ENCODE peak calls at places on chromosome 5, in nine cellular contexts. N is left cardiac atrium; I is DMS153; D is NCI-H2081 treated with DMSO at 0.1 percent for 48 hours; J is stimulated activated CD8-positive, alpha-beta memory T cell treated with anti-CD3 and anti-CD28 coated beads, Interleukin-12 subunit alpha, Interleukin-12 subunit beta, amount 100 ng/mL, for 1 hour; W is activated CD8-positive, alpha-beta memory T cell treated with anti-CD3 and anti-CD28 coated beads, Interleukin-2, amount 10 ng/mL, durations not matched to agents 7 days and 5 days; L is adrenal gland; B is psoas muscle; F is AG08396. O is an unnamed sample.

GRCh38 chr5:168552146-168552545 is 23.0 kb downstream of the FBLL1 start:
- DNase-seq in N (no peak), I (no peak), D (no peak), J (no peak), W (no peak), L (no peak), B (no peak), F (peak), O (no peak)

GRCh38 chr5:89566340-89566739 is 683.4 kb upstream of the MEF2C start:
- DNase-seq in N (no peak), I (no peak), D (no peak), J (no peak), W (no peak), L (no peak), B (no peak), F (no peak), O (no peak)

GRCh38 chr5:95244479-95244878 is 40.4 kb downstream of the MCTP1 start:
- DNase-seq in N (no peak), I (peak), D (no peak), J (no peak), W (no peak), L (no peak), B (no peak), F (no peak), O (no peak)

GRCh38 chr5:173497685-173498084 is 118.8 kb downstream of the BOD1 start:
- DNase-seq in N (no peak), I (no peak), D (no peak), J (no peak), W (no peak), L (no peak), B (no peak), F (no peak), O (peak)

GRCh38 chr5:143923634-143924265 is 111.8 kb downstream of the HMHB1 start:
- DNase-seq in N (no peak), I (no peak), D (no peak), J (no peak), W (no peak), L (no peak), B (no peak), F (no peak), O (no peak)

GRCh38 chr5:178624626-178625546 is 2.0 kb downstream of the CLK4 start:
- DNase-seq in N (no peak), I (no peak), D (no peak), J (no peak), W (no peak), L (no peak), B (no peak), F (no peak), O (no peak)

GRCh38 chr5:150640311-150641005 is at the start of gene SYNPO:
- DNase-seq in N (peak), I (no peak), D (no peak), J (no peak), W (no peak), L (peak), B (peak), F (peak), O (peak)

GRCh38 chr5:126852104-126852531 is 75.2 kb downstream of the LMNB1 start:
- DNase-seq in N (no peak), I (no peak), D (no peak), J (no peak), W (no peak), L (no peak), B (no peak), F (no peak), O (no peak)

GRCh38 chr5:108255468-108255867 is 126.4 kb downstream of the FBXL17 start:
- DNase-seq in N (no peak), I (no peak), D (no peak), J (no peak), W (no peak), L (no peak), B (no peak), F (no peak), O (no peak)

GRCh38 chr5:167726641-167727040 is 564.8 kb upstream of the WWC1 start:
- DNase-seq in N (no peak), I (no peak), D (no peak), J (no peak), W (no peak), L (no peak), B (no peak), F (no peak), O (no peak)

GRCh38 chr5:81303563-81303962 is 2.2 kb downstream of the ZCCHC9 start:
- DNase-seq in N (no peak), I (no peak), D (no peak), J (no peak), W (no peak), L (no peak), B (no peak), F (peak), O (no peak)

GRCh38 chr5:168295574-168296201 is 4.2 kb downstream of the WWC1 start:
- DNase-seq in N (no peak), I (no peak), D (no peak), J (no peak), W (no peak), L (no peak), B (no peak), F (peak), O (peak)

GRCh38 chr5:1190915-1191314 is 10.5 kb upstream of the SLC6A19 start:
- DNase-seq in N (no peak), I (no peak), D (no peak), J (no peak), W (no peak), L (no peak), B (peak), F (no peak), O (no peak)

GRCh38 chr5:174837919-174838902 is 113.8 kb downstream of the MSX2 start:
- DNase-seq in N (no peak), I (no peak), D (no peak), J (no peak), W (no peak), L (no peak), B (peak), F (no peak), O (peak)

GRCh38 chr5:132000677-132001453 is 10.6 kb downstream of the ACSL6 start:
- DNase-seq in N (no peak), I (no peak), D (no peak), J (peak), W (peak), L (no peak), B (no peak), F (no peak), O (no peak)

O was measured in head of caudate nucleus.